ENCODE peak calls at places on chromosomes 5 and 9, in nine cellular contexts. T is breast epithelium; M is type B pancreatic cell; I is activated B cell treated with CpG ODN at 0.5 μM for 24 hours; V is activated CD8-positive, alpha-beta T cell treated with anti-CD3 and anti-CD28 coated beads for 36 hours; E is CD8-positive, alpha-beta T cell; N is left lung; R is hepatocyte; Q is foreskin fibroblast. H is an unnamed sample.
A peak's percentile ranks its signal among the peaks of the same experiment; 100 is the strongest.

GRCh38 chr5:20972419-20972925 is 984.5 kb upstream of the CDH18 start:
- DNase-seq in T (no peak), M (no peak), I (no peak), V (no peak), E (no peak), N (no peak), R (peak; percentile 43), Q (no peak), H (no peak)

GRCh38 chr5:172149073-172149472 is 39.0 kb downstream of the STK10 start:
- DNase-seq in T (no peak), M (no peak), I (no peak), V (no peak), E (no peak), N (no peak), R (no peak), Q (peak; percentile 68), H (no peak)

GRCh38 chr9:114300153-114300845 is 22.6 kb upstream of the ORM1 start:
- DNase-seq in T (no peak), M (no peak), I (no peak), V (no peak), E (no peak), N (peak; percentile 24), R (no peak), Q (no peak), H (no peak)

GRCh38 chr5:45264447-45264846 is 431.7 kb downstream of the HCN1 start:
- DNase-seq in T (no peak), M (no peak), I (no peak), V (no peak), E (no peak), N (no peak), R (no peak), Q (no peak), H (no peak)

GRCh38 chr9:136309101-136309801 is 5.4 kb upstream of the CCDC187 start:
- DNase-seq in T (no peak), M (no peak), I (peak; percentile 48), V (peak; percentile 27), E (no peak), N (no peak), R (no peak), Q (no peak), H (no peak)

GRCh38 chr5:103086547-103086946 is 33.4 kb downstream of the GIN1 start:
- DNase-seq in T (no peak), M (no peak), I (no peak), V (no peak), E (no peak), N (no peak), R (no peak), Q (no peak), H (no peak)

GRCh38 chr9:37061763-37062162 is 27.7 kb upstream of the PAX5 start:
- DNase-seq in T (no peak), M (no peak), I (no peak), V (no peak), E (no peak), N (no peak), R (peak; percentile 15), Q (peak; percentile 65), H (no peak)

GRCh38 chr5:14450055-14450524 is 131.5 kb upstream of the OTULINL start:
- DNase-seq in T (no peak), M (no peak), I (no peak), V (peak; percentile 48), E (no peak), N (no peak), R (peak; percentile 38), Q (peak; percentile 97), H (no peak)

GRCh38 chr9:77588319-77588937 is 59.7 kb downstream of the GNA14 start:
- DNase-seq in T (no peak), M (no peak), I (no peak), V (no peak), E (no peak), N (no peak), R (peak; percentile 59), Q (peak; percentile 94), H (no peak)

DNA sequence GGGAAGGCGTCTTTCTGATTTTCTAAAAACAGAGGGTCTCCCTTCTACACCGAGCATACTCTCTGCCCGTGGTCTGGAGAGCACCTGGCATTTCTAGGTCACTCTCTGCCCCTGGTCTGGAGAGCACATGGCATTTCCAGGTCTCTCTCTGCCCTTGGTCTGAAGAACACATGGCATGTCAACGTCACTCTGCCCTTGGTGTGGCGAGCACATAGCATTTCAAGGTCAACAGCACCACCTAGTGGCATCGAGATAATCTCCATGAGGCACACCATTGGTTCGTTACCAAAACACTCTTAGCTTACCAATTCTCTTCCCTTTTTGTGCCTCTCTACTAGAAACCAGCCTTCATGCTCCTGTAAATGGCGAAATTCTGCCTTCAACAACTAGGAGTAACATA is 616.5 kb upstream of the NUDT12 start:
- DNase-seq in T (no peak), M (no peak), I (no peak), V (peak; percentile 37), E (no peak), N (no peak), R (peak; percentile 16), Q (peak; percentile 33), H (no peak)
- TF ChIP-seq CTCF in T (no peak), M (peak; percentile 57), I (no peak), V (peak; percentile 34), E (no peak), N (peak; percentile 49), R (peak; percentile 10), Q (peak; percentile 38), H (no peak)

GRCh38 chr5:134063421-134063820 is 51.1 kb upstream of the TCF7 start:
- DNase-seq in T (no peak), M (no peak), I (no peak), V (no peak), E (no peak), N (no peak), R (no peak), Q (peak; percentile 52), H (no peak)
- TF ChIP-seq CTCF in T (no peak), M (no peak), I (no peak), V (no peak), E (no peak), N (no peak), R (no peak), Q (no peak), H (no peak)

GRCh38 chr9:111036946-111037743 is 1.1 kb downstream of the LPAR1 start:
- DNase-seq in T (no peak), M (no peak), I (no peak), V (no peak), E (no peak), N (no peak), R (peak; percentile 53), Q (peak; percentile 50), H (no peak)

GRCh38 chr9:111037744-111038335 is 430 bp downstream of the LPAR1 start:
- DNase-seq in T (peak; percentile 55), M (peak; percentile 76), I (no peak), V (no peak), E (no peak), N (peak; percentile 40), R (peak; percentile 88), Q (peak; percentile 77), H (no peak)

GRCh38 chr9:111034146-111034545 is 4.1 kb downstream of the LPAR1 start:
- DNase-seq in T (no peak), M (no peak), I (no peak), V (no peak), E (no peak), N (no peak), R (no peak), Q (peak; percentile 41), H (no peak)

GRCh38 chr9:111034573-111035539 is 3.4 kb downstream of the LPAR1 start:
- DNase-seq in T (no peak), M (no peak), I (no peak), V (no peak), E (no peak), N (no peak), R (no peak), Q (peak; percentile 65), H (no peak)

DNA sequence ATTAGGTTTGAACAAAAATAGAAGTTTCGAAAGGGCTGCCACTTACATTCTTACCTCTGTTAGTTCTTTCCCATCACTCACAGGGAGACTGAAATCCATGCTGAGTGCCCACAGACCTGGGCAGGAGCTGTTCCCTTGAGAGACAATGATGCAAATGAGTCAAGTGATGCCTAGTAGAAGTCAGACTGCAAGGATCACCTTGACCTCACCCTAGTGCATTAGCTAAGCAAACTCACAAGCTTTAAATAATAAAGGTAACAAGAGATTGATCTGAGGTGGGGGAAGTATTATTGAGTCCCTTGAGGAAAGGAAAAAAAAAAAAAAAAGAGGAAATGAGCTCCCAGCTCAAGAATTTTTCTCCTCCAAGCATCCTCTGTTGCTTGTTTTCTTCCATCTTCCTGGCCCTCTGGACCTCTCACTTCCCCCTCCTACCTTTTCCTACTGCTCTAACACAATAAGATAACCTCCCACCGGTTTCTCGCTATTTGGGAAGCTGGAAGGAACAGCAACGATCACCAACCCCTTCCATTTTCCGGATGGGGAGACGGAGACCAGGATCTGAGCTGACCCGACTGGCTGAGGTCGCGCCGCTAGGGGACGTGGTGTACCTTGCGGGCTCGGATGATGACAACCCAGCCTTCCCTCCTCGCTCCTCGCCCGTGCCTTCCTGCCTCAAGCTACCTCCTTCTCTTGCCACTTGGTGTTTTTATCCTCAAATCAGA is 2.0 kb downstream of the LPAR1 start:
- DNase-seq in T (peak; percentile 59), M (peak; percentile 71), I (no peak), V (no peak), E (no peak), N (peak; percentile 74), R (peak; percentile 69), Q (peak; percentile 93), H (no peak)
- TF ChIP-seq CTCF in T (peak; percentile 54), M (peak; percentile 68), I (no peak), V (no peak), E (no peak), N (peak; percentile 42), R (peak; percentile 61), Q (peak; percentile 92), H (no peak)

GRCh38 chr5:95043234-95043633 is 241.7 kb downstream of the MCTP1 start:
- DNase-seq in T (no peak), M (no peak), I (no peak), V (no peak), E (no peak), N (no peak), R (no peak), Q (no peak), H (no peak)

GRCh38 chr5:95048633-95049032 is 236.3 kb downstream of the MCTP1 start:
- DNase-seq in T (no peak), M (no peak), I (no peak), V (no peak), E (no peak), N (no peak), R (no peak), Q (no peak), H (no peak)

GRCh38 chr5:95043648-95044047 is 241.2 kb downstream of the MCTP1 start:
- DNase-seq in T (no peak), M (no peak), I (no peak), V (no peak), E (no peak), N (no peak), R (no peak), Q (no peak), H (no peak)

GRCh38 chr5:95042040-95042439 is 242.9 kb downstream of the MCTP1 start:
- DNase-seq in T (no peak), M (no peak), I (no peak), V (no peak), E (no peak), N (no peak), R (no peak), Q (no peak), H (no peak)

DNA sequence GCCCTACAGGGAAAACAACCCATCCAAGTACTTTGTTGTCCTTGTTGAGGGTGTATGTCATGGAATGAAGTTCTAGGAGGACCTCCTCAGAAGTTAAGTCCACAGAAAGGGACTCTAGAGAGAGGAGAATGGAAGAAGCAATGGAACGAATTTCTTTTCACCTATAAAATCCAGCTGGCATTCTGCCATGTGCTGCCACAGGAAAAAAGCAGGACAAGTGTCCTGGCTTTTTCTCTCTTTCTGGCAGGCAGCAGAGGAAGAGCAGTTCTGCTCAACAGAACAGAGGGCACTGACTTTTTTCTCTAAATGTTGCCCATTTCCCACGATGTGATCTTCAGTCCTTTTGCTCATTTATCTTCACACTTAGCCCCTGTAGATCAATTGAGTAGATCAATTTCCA is 240.8 kb downstream of the MCTP1 start:
- DNase-seq in T (no peak), M (no peak), I (no peak), V (no peak), E (no peak), N (no peak), R (no peak), Q (no peak), H (no peak)
- TF ChIP-seq CTCF in T (no peak), M (no peak), I (no peak), V (no peak), E (no peak), N (no peak), R (no peak), Q (no peak), H (no peak)

H was measured in omental fat pad.